ENCODE peak calls at places on chromosomes 2 and 18, in six cellular contexts. One of them, this sample, is unnamed.

GRCh38 chr18:42446195-42446594 is 491.2 kb downstream of the PIK3C3 start:
- DNase-seq in hepatocyte: no peak
- DNase-seq in thoracic aorta: no peak
- DNase-seq in ovary: no peak
- DNase-seq in GM12865: no peak
- DNase-seq in heart left ventricle: no peak
- DNase-seq in this sample: no peak

GRCh38 chr2:85049236-85049635 is 78.3 kb downstream of the KCMF1 start:
- DNase-seq in GM12865: no peak
- DNase-seq in thoracic aorta: no peak
- DNase-seq in hepatocyte: no peak
- DNase-seq in ovary: no peak
- DNase-seq in heart left ventricle: no peak
- DNase-seq in this sample: no peak

GRCh38 chr2:143417428-143417827 is 288.2 kb downstream of the ARHGAP15 start:
- DNase-seq in ovary: no peak
- DNase-seq in hepatocyte: no peak
- DNase-seq in thoracic aorta: no peak
- DNase-seq in GM12865: no peak
- DNase-seq in heart left ventricle: no peak
- DNase-seq in this sample: no peak

GRCh38 chr2:18749912-18750526 is 160.7 kb upstream of the NT5C1B start:
- DNase-seq in GM12865: peak
- DNase-seq in heart left ventricle: peak
- DNase-seq in hepatocyte: peak
- DNase-seq in thoracic aorta: peak
- DNase-seq in ovary: peak
- DNase-seq in this sample: no peak

GRCh38 chr2:159192519-159192918 is 94.0 kb downstream of the WDSUB1 start:
- DNase-seq in ovary: no peak
- DNase-seq in heart left ventricle: no peak
- DNase-seq in hepatocyte: no peak
- DNase-seq in GM12865: no peak
- DNase-seq in thoracic aorta: no peak
- DNase-seq in this sample: no peak

GRCh38 chr2:150619607-150620330 is 132.3 kb upstream of the RND3 start:
- DNase-seq in hepatocyte: peak
- DNase-seq in GM12865: no peak
- DNase-seq in ovary: peak
- DNase-seq in thoracic aorta: no peak
- DNase-seq in heart left ventricle: no peak
- DNase-seq in this sample: no peak

GRCh38 chr2:194745532-194746146 is 911.4 kb upstream of the SLC39A10 start:
- DNase-seq in GM12865: no peak
- DNase-seq in hepatocyte: no peak
- DNase-seq in ovary: no peak
- DNase-seq in heart left ventricle: no peak
- DNase-seq in thoracic aorta: no peak
- DNase-seq in this sample: no peak

GRCh38 chr18:31176531-31176930 is 13.9 kb upstream of the DSC1 start:
- DNase-seq in GM12865: no peak
- DNase-seq in ovary: no peak
- DNase-seq in thoracic aorta: no peak
- DNase-seq in hepatocyte: no peak
- DNase-seq in heart left ventricle: no peak
- DNase-seq in this sample: no peak

GRCh38 chr2:2041256-2041824 is 289.7 kb downstream of the MYT1L start:
- DNase-seq in GM12865: no peak
- DNase-seq in heart left ventricle: no peak
- DNase-seq in ovary: no peak
- DNase-seq in hepatocyte: no peak
- DNase-seq in thoracic aorta: no peak
- DNase-seq in this sample: no peak

GRCh38 chr2:209763106-209763505 is 8.5 kb upstream of the UNC80 start:
- DNase-seq in thoracic aorta: no peak
- DNase-seq in heart left ventricle: no peak
- DNase-seq in GM12865: no peak
- DNase-seq in hepatocyte: no peak
- DNase-seq in ovary: no peak
- DNase-seq in this sample: no peak

GRCh38 chr2:191638079-191638801 is 39.7 kb upstream of the NABP1 start:
- DNase-seq in thoracic aorta: no peak
- DNase-seq in GM12865: no peak
- DNase-seq in hepatocyte: peak
- DNase-seq in ovary: no peak
- DNase-seq in heart left ventricle: no peak
- DNase-seq in this sample: no peak

GRCh38 chr2:132690664-132691303 is 20.8 kb upstream of the LYPD1 start:
- DNase-seq in GM12865: no peak
- DNase-seq in thoracic aorta: no peak
- DNase-seq in ovary: no peak
- DNase-seq in hepatocyte: no peak
- DNase-seq in heart left ventricle: no peak
- DNase-seq in this sample: no peak

GRCh38 chr2:226561962-226562361 is 237.7 kb downstream of the IRS1 start:
- DNase-seq in heart left ventricle: no peak
- DNase-seq in GM12865: no peak
- DNase-seq in thoracic aorta: no peak
- DNase-seq in hepatocyte: peak
- DNase-seq in ovary: no peak
- DNase-seq in this sample: no peak

GRCh38 chr2:60416221-60417008 is 137.0 kb downstream of the BCL11A start:
- DNase-seq in hepatocyte: peak
- DNase-seq in ovary: no peak
- DNase-seq in GM12865: no peak
- DNase-seq in thoracic aorta: no peak
- DNase-seq in heart left ventricle: peak
- DNase-seq in this sample: no peak

GRCh38 chr2:109297566-109298205 is 168.7 kb downstream of the SH3RF3 start:
- DNase-seq in thoracic aorta: no peak
- DNase-seq in heart left ventricle: no peak
- DNase-seq in GM12865: no peak
- DNase-seq in ovary: no peak
- DNase-seq in hepatocyte: no peak
- DNase-seq in this sample: no peak

GRCh38 chr2:160928854-160929301 is 231.3 kb upstream of the TANK start:
- DNase-seq in GM12865: no peak
- DNase-seq in heart left ventricle: no peak
- DNase-seq in thoracic aorta: no peak
- DNase-seq in hepatocyte: no peak
- DNase-seq in ovary: no peak
- DNase-seq in this sample: no peak

GRCh38 chr2:110215566-110216158 is 3.3 kb upstream of the MTLN start:
- DNase-seq in hepatocyte: no peak
- DNase-seq in GM12865: no peak
- DNase-seq in thoracic aorta: no peak
- DNase-seq in ovary: no peak
- DNase-seq in heart left ventricle: no peak
- DNase-seq in this sample: no peak

GRCh38 chr2:96923810-96924774 is 54.2 kb upstream of the SEMA4C start:
- DNase-seq in thoracic aorta: no peak
- DNase-seq in heart left ventricle: no peak
- DNase-seq in GM12865: no peak
- DNase-seq in hepatocyte: no peak
- DNase-seq in ovary: no peak
- DNase-seq in this sample: no peak

GRCh38 chr2:196166876-196167275 is 4.5 kb downstream of the STK17B start:
- DNase-seq in ovary: no peak
- DNase-seq in hepatocyte: no peak
- DNase-seq in GM12865: peak
- DNase-seq in thoracic aorta: no peak
- DNase-seq in heart left ventricle: no peak
- DNase-seq in this sample: no peak

GRCh38 chr2:121664086-121664485 is 14.8 kb upstream of the CLASP1 start:
- DNase-seq in ovary: no peak
- DNase-seq in GM12865: no peak
- DNase-seq in thoracic aorta: no peak
- DNase-seq in hepatocyte: no peak
- DNase-seq in heart left ventricle: no peak
- DNase-seq in this sample: no peak

GRCh38 chr18:22427797-22428549 is 10.3 kb upstream of the CTAGE1 start:
- DNase-seq in GM12865: no peak
- DNase-seq in ovary: no peak
- DNase-seq in hepatocyte: no peak
- DNase-seq in heart left ventricle: no peak
- DNase-seq in thoracic aorta: no peak
- DNase-seq in this sample: no peak

GRCh38 chr2:240704651-240705050 is 13.0 kb downstream of the AQP12A start:
- DNase-seq in hepatocyte: no peak
- DNase-seq in GM12865: no peak
- DNase-seq in ovary: no peak
- DNase-seq in thoracic aorta: no peak
- DNase-seq in heart left ventricle: no peak
- DNase-seq in this sample: no peak

GRCh38 chr2:120378605-120379004 is 32.7 kb downstream of the INHBB start:
- DNase-seq in heart left ventricle: no peak
- DNase-seq in ovary: no peak
- DNase-seq in hepatocyte: no peak
- DNase-seq in thoracic aorta: no peak
- DNase-seq in GM12865: no peak
- DNase-seq in this sample: no peak

GRCh38 chr2:223488814-223489213 is 113.3 kb downstream of the SCG2 start:
- DNase-seq in hepatocyte: peak
- DNase-seq in ovary: no peak
- DNase-seq in heart left ventricle: no peak
- DNase-seq in thoracic aorta: no peak
- DNase-seq in GM12865: no peak
- DNase-seq in this sample: no peak

GRCh38 chr2:177872286-177872685 is 200.3 kb downstream of the PDE11A start:
- DNase-seq in GM12865: no peak
- DNase-seq in hepatocyte: no peak
- DNase-seq in heart left ventricle: no peak
- DNase-seq in ovary: no peak
- DNase-seq in thoracic aorta: no peak
- DNase-seq in this sample: no peak

GRCh38 chr2:220835563-220835962 is 736.5 kb downstream of the EPHA4 start:
- DNase-seq in GM12865: no peak
- DNase-seq in thoracic aorta: no peak
- DNase-seq in hepatocyte: no peak
- DNase-seq in ovary: no peak
- DNase-seq in heart left ventricle: no peak
- DNase-seq in this sample: no peak

GRCh38 chr2:115880558-115880957 is 1438.1 kb downstream of the DPP10 start:
- DNase-seq in thoracic aorta: no peak
- DNase-seq in GM12865: no peak
- DNase-seq in heart left ventricle: no peak
- DNase-seq in ovary: no peak
- DNase-seq in hepatocyte: no peak
- DNase-seq in this sample: no peak

GRCh38 chr2:239168575-239168974 is 232.2 kb downstream of the HDAC4 start:
- DNase-seq in GM12865: no peak
- DNase-seq in hepatocyte: no peak
- DNase-seq in ovary: no peak
- DNase-seq in heart left ventricle: no peak
- DNase-seq in thoracic aorta: no peak
- DNase-seq in this sample: no peak

GRCh38 chr2:3423492-3424170 is 44.1 kb downstream of the TRAPPC12 start:
- DNase-seq in heart left ventricle: peak
- DNase-seq in ovary: peak
- DNase-seq in GM12865: peak
- DNase-seq in thoracic aorta: peak
- DNase-seq in hepatocyte: peak
- DNase-seq in this sample: no peak

GRCh38 chr18:46711444-46711863 is 45.4 kb downstream of the ST8SIA5 start:
- DNase-seq in thoracic aorta: no peak
- DNase-seq in hepatocyte: no peak
- DNase-seq in heart left ventricle: peak
- DNase-seq in ovary: no peak
- DNase-seq in GM12865: peak
- DNase-seq in this sample: no peak

GRCh38 chr2:190534310-190535118 is at the start of gene NEMP2:
- DNase-seq in GM12865: peak
- DNase-seq in heart left ventricle: peak
- DNase-seq in thoracic aorta: peak
- DNase-seq in hepatocyte: peak
- DNase-seq in ovary: peak
- DNase-seq in this sample: peak
- TF ChIP-seq CTCF in GM12865: no peak
- TF ChIP-seq CTCF in heart left ventricle: no peak
- TF ChIP-seq CTCF in thoracic aorta: no peak
- TF ChIP-seq CTCF in hepatocyte: no peak
- TF ChIP-seq CTCF in ovary: peak
- TF ChIP-seq CTCF in this sample: no peak

GRCh38 chr2:152097291-152098032 is 1.4 kb downstream of the CACNB4 start:
- DNase-seq in GM12865: peak
- DNase-seq in hepatocyte: peak
- DNase-seq in ovary: no peak
- DNase-seq in thoracic aorta: no peak
- DNase-seq in heart left ventricle: no peak
- DNase-seq in this sample: no peak
- H3K4me3 ChIP-seq in GM12865: peak
- H3K4me3 ChIP-seq in hepatocyte: peak
- H3K4me3 ChIP-seq in ovary: peak
- H3K4me3 ChIP-seq in thoracic aorta: peak
- H3K4me3 ChIP-seq in heart left ventricle: peak
- H3K4me3 ChIP-seq in this sample: peak

GRCh38 chr2:71494091-71494490 is 40.7 kb downstream of the DYSF start:
- DNase-seq in hepatocyte: no peak
- DNase-seq in GM12865: no peak
- DNase-seq in ovary: no peak
- DNase-seq in thoracic aorta: no peak
- DNase-seq in heart left ventricle: no peak
- DNase-seq in this sample: no peak
- TF ChIP-seq CTCF in hepatocyte: no peak
- TF ChIP-seq CTCF in GM12865: no peak
- TF ChIP-seq CTCF in ovary: no peak
- TF ChIP-seq CTCF in thoracic aorta: no peak
- TF ChIP-seq CTCF in heart left ventricle: no peak
- TF ChIP-seq CTCF in this sample: no peak

GRCh38 chr2:103819599-103819998 is 1034.3 kb upstream of the POU3F3 start:
- DNase-seq in thoracic aorta: no peak
- DNase-seq in GM12865: no peak
- DNase-seq in hepatocyte: no peak
- DNase-seq in heart left ventricle: no peak
- DNase-seq in ovary: no peak
- DNase-seq in this sample: no peak

GRCh38 chr2:103818176-103818575 is 1035.7 kb upstream of the POU3F3 start:
- DNase-seq in GM12865: no peak
- DNase-seq in heart left ventricle: no peak
- DNase-seq in thoracic aorta: no peak
- DNase-seq in hepatocyte: no peak
- DNase-seq in ovary: no peak
- DNase-seq in this sample: no peak

GRCh38 chr2:103815732-103816131 is 1038.2 kb upstream of the POU3F3 start:
- DNase-seq in hepatocyte: no peak
- DNase-seq in GM12865: no peak
- DNase-seq in heart left ventricle: no peak
- DNase-seq in ovary: no peak
- DNase-seq in thoracic aorta: no peak
- DNase-seq in this sample: no peak

DNA sequence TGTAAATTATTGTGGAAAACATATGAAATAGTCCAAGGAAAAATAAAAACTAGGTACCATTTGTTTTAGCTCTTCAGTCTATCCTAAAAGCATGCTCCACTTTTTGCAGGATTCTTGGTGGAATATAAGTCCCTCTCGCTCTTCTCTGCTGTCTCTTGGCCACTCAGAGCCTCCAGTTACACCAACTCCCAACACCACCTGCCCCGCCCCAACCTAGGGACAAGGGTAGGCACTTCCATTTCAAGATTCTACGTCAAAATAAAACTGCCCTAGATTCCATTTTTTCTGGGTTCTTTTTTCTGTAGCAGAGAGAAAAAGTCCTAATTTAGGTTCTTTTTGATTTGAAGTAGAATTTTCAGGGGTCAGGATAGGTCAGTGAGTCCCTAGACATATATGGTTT is 1036.2 kb upstream of the POU3F3 start:
- DNase-seq in GM12865: no peak
- DNase-seq in thoracic aorta: no peak
- DNase-seq in hepatocyte: no peak
- DNase-seq in heart left ventricle: no peak
- DNase-seq in ovary: no peak
- DNase-seq in this sample: no peak
- H3K4me3 ChIP-seq in GM12865: no peak
- H3K4me3 ChIP-seq in thoracic aorta: no peak
- H3K4me3 ChIP-seq in hepatocyte: no peak
- H3K4me3 ChIP-seq in heart left ventricle: no peak
- H3K4me3 ChIP-seq in ovary: no peak
- H3K4me3 ChIP-seq in this sample: no peak